ENCODE peak calls at places on chromosome 5, in five cellular contexts. P is PC-3; J is NCI-H226; U is AG04449; V is stimulated activated CD8-positive, alpha-beta memory T cell treated with anti-CD3 and anti-CD28 coated beads, Interleukin-2, amount 100 ng/mL, for 1 hour. G is an unnamed sample.

GRCh38 chr5:126982926-126983873 is 47.2 kb downstream of the MARCHF3 start:
- DNase-seq in P (no peak), J (no peak), U (no peak), V (no peak), G (no peak)

GRCh38 chr5:130992095-130992494 is 173.0 kb downstream of the HINT1 start:
- DNase-seq in P (no peak), J (peak), U (peak), V (no peak), G (no peak)

GRCh38 chr5:133552925-133553525 is 59.3 kb downstream of the FSTL4 start:
- DNase-seq in P (peak), J (no peak), U (no peak), V (no peak), G (peak)

GRCh38 chr5:139649082-139649991 is 1.2 kb downstream of the CXXC5 start:
- DNase-seq in P (peak), J (no peak), U (no peak), V (no peak), G (peak)

GRCh38 chr5:142863856-142864255 is 93.7 kb downstream of the ARHGAP26 start:
- DNase-seq in P (no peak), J (no peak), U (no peak), V (no peak), G (no peak)

GRCh38 chr5:100505984-100506670 is 29.0 kb upstream of the FAM174A start:
- DNase-seq in P (peak), J (peak), U (peak), V (no peak), G (no peak)

GRCh38 chr5:9726931-9727330 is 96.8 kb upstream of the TAS2R1 start:
- DNase-seq in P (peak), J (no peak), U (no peak), V (no peak), G (no peak)

GRCh38 chr5:26024774-26025173 is 1013.6 kb downstream of the CDH9 start:
- DNase-seq in P (peak), J (no peak), U (no peak), V (no peak), G (no peak)

GRCh38 chr5:56052735-56053134 is 58.0 kb upstream of the IL6ST start:
- DNase-seq in P (no peak), J (no peak), U (no peak), V (no peak), G (no peak)

GRCh38 chr5:27788184-27788583 is 749.8 kb upstream of the CDH9 start:
- DNase-seq in P (peak), J (no peak), U (no peak), V (no peak), G (no peak)

GRCh38 chr5:143652104-143652700 is 159.8 kb upstream of the HMHB1 start:
- DNase-seq in P (no peak), J (peak), U (no peak), V (no peak), G (no peak)

GRCh38 chr5:15241216-15241821 is 258.7 kb upstream of the FBXL7 start:
- DNase-seq in P (no peak), J (no peak), U (no peak), V (no peak), G (no peak)

GRCh38 chr5:38008198-38008597 is 168.4 kb upstream of the GDNF start:
- DNase-seq in P (no peak), J (no peak), U (no peak), V (no peak), G (no peak)

GRCh38 chr5:62461561-62461960 is 49.0 kb downstream of the IPO11 start:
- DNase-seq in P (no peak), J (no peak), U (no peak), V (no peak), G (no peak)

GRCh38 chr5:59317023-59317771 is 576.3 kb downstream of the PDE4D start:
- DNase-seq in P (peak), J (no peak), U (no peak), V (no peak), G (no peak)

GRCh38 chr5:137491121-137491520 is 8.0 kb downstream of the SPOCK1 start:
- DNase-seq in P (peak), J (no peak), U (no peak), V (no peak), G (no peak)

GRCh38 chr5:76691470-76692273 is 24.3 kb upstream of the F2R start:
- DNase-seq in P (no peak), J (peak), U (no peak), V (no peak), G (no peak)

GRCh38 chr5:150487199-150488061 is 20.5 kb upstream of the NDST1 start:
- DNase-seq in P (peak), J (no peak), U (no peak), V (no peak), G (peak)

GRCh38 chr5:172418847-172419810 is 35.2 kb downstream of the SH3PXD2B start:
- DNase-seq in P (no peak), J (no peak), U (no peak), V (no peak), G (no peak)

GRCh38 chr5:179307006-179307800 is 38.1 kb downstream of the ADAMTS2 start:
- DNase-seq in P (no peak), J (no peak), U (no peak), V (no peak), G (no peak)

GRCh38 chr5:522899-523657 is 1.2 kb downstream of the SLC9A3 start:
- DNase-seq in P (no peak), J (no peak), U (no peak), V (no peak), G (no peak)

GRCh38 chr5:14292766-14293165 is 149.6 kb downstream of the TRIO start:
- DNase-seq in P (no peak), J (no peak), U (no peak), V (no peak), G (peak)

GRCh38 chr5:53076014-53076413 is 33.5 kb downstream of the MOCS2 start:
- DNase-seq in P (no peak), J (no peak), U (no peak), V (no peak), G (no peak)

GRCh38 chr5:109743770-109744212 is 54.1 kb downstream of the MAN2A1 start:
- DNase-seq in P (peak), J (peak), U (peak), V (no peak), G (no peak)

GRCh38 chr5:67173959-67174358 is 22.6 kb downstream of the CD180 start:
- DNase-seq in P (no peak), J (peak), U (no peak), V (no peak), G (no peak)

GRCh38 chr5:98765815-98766214 is 7.6 kb upstream of the RGMB start:
- DNase-seq in P (no peak), J (no peak), U (no peak), V (no peak), G (no peak)

GRCh38 chr5:893711-894110 is 1.0 kb downstream of the TRIP13 start:
- DNase-seq in P (no peak), J (no peak), U (no peak), V (no peak), G (no peak)

GRCh38 chr5:136992796-136993489 is 506.2 kb downstream of the SPOCK1 start:
- DNase-seq in P (no peak), J (no peak), U (no peak), V (no peak), G (no peak)

GRCh38 chr5:94906750-94907149 is 288.3 kb downstream of the SLF1 start:
- DNase-seq in P (no peak), J (no peak), U (no peak), V (no peak), G (no peak)